ENCODE peak calls at places on chromosomes 11 and 22, in four cellular contexts. U, X, Q and F are unnamed samples.

GRCh38 chr22:30460147-30460546 is 11.7 kb downstream of the SEC14L3 start:
- DNase-seq in U (no peak), X (no peak), Q (no peak), F (no peak)

GRCh38 chr22:23268877-23269276 is 88.6 kb downstream of the BCR start:
- DNase-seq in U (no peak), X (no peak), Q (no peak), F (no peak)

GRCh38 chr11:36034572-36035331 is 90.9 kb downstream of the LDLRAD3 start:
- DNase-seq in U (no peak), X (no peak), Q (no peak), F (peak)

GRCh38 chr11:68271023-68271780 is 571 bp downstream of the C11orf24 start:
- DNase-seq in U (no peak), X (no peak), Q (peak), F (peak)

GRCh38 chr22:44131989-44132685 is 48.6 kb upstream of the PARVG start:
- DNase-seq in U (no peak), X (peak), Q (no peak), F (no peak)

GRCh38 chr11:18720811-18721575 is 5.0 kb downstream of the IGSF22 start:
- DNase-seq in U (peak), X (peak), Q (peak), F (peak)

GRCh38 chr22:45072322-45072903 is 62.6 kb upstream of the PHF21B start:
- DNase-seq in U (no peak), X (no peak), Q (no peak), F (peak)

GRCh38 chr11:62324738-62325556 is 12.3 kb upstream of the ASRGL1 start:
- DNase-seq in U (no peak), X (peak), Q (no peak), F (peak)

GRCh38 chr22:35330258-35330861 is 30.7 kb downstream of the TOM1 start:
- DNase-seq in U (peak), X (peak), Q (peak), F (peak)

GRCh38 chr11:3037041-3037944 is 19.9 kb downstream of the CARS1 start:
- DNase-seq in U (peak), X (peak), Q (peak), F (peak)

DNA sequence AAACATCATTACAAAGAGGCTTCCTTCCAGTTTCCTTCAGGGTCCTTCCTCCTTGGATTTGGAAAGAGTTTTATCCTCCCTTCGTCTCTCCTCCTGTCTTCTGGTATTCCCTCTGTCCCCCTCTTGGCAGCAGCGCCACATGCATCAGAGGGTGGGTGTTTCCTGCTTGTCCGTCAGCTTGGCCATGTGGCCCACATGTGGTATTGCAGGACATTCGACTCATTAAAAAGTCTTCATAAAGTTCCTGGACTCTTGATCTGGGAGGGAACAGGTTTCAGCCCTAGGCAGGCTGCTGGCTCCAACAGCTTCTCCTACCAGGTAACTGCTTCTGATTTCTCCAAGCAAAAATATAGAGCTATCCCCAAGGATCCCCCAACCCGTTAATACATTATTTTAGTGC is 189.8 kb downstream of the CSNK2A3 start:
- DNase-seq in U (no peak), X (no peak), Q (no peak), F (no peak)
- TF ChIP-seq CTCF in U (peak), X (peak), Q (peak), F (peak)

GRCh38 chr11:120431633-120432032 is 79.9 kb upstream of the GRIK4 start:
- DNase-seq in U (no peak), X (no peak), Q (no peak), F (peak)
- TF ChIP-seq CTCF in U (no peak), X (peak), Q (peak), F (peak)

GRCh38 chr22:20316844-20317401 is 2.9 kb downstream of the DGCR6L start:
- DNase-seq in U (no peak), X (no peak), Q (no peak), F (no peak)

GRCh38 chr22:20316217-20316843 is 3.5 kb downstream of the DGCR6L start:
- DNase-seq in U (no peak), X (peak), Q (no peak), F (no peak)

GRCh38 chr22:20324139-20324516 is 4.3 kb upstream of the DGCR6L start:
- DNase-seq in U (no peak), X (no peak), Q (no peak), F (no peak)

GRCh38 chr22:20319041-20319744 is 667 bp downstream of the DGCR6L start:
- DNase-seq in U (no peak), X (peak), Q (no peak), F (no peak)

GRCh38 chr22:20319745-20320658 is at the start of gene DGCR6L:
- DNase-seq in U (peak), X (peak), Q (peak), F (peak)
- TF ChIP-seq CTCF in U (peak), X (no peak), Q (no peak), F (no peak)

DNA sequence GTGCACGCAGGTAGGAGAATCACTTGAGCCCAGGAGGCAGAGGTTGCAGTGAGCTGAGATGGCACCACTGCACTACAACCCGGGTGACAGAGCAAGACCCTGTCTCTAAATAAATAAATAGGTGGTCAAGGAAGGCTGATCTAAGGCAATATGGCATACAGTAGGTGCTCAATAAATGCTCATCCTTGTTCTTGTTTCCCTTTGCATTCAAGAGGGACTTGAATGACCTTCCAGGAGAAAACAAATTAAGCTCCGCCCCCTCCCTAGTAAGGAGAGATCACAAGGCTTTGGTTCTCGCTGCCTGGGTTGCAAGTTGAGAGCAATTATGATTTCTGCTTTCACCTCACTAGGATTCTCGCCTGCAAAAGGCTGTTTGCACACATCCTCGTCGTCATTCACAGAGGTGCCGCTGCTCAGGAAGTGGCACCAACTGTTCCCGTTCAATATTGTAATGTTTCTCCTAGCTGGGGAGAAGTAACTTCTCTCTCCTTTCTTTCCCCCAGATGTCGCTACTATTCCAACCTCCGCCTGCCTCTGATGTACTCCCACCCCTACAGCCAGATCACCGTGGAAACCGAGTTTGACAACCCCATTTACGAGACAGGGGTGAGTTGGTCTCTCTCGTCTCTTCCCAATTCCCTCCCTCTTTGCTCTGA is 51.8 kb upstream of the ASPHD2 start:
- DNase-seq in U (no peak), X (no peak), Q (no peak), F (no peak)
- TF ChIP-seq CTCF in U (no peak), X (no peak), Q (no peak), F (no peak)

DNA sequence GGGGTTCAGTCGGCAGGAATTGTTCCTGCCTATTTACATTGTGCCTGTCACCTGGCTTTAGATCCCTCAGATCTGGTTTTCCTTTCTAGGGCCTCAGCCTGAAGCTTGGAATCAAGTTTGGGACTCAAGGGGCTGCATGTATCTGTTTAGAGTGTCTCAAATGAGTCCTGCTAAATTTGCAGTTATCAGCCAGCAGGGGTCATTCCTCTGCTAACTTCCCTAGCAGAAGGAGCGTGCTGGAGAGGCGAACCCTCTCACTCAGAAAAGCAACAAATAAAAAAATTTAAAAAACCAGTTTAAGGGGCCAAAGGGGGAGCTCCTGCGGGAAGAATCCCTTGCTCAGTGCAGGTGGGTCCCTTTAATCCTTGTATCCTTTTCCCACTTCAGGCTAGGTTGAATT is 1220.2 kb downstream of the JRKL start:
- DNase-seq in U (no peak), X (no peak), Q (no peak), F (peak)
- TF ChIP-seq CTCF in U (no peak), X (no peak), Q (no peak), F (peak)

GRCh38 chr22:36454916-36455570 is 26.4 kb downstream of the TXN2 start:
- DNase-seq in U (peak), X (peak), Q (peak), F (peak)
- TF ChIP-seq CTCF in U (no peak), X (no peak), Q (no peak), F (no peak)